ENCODE peak calls at places on chromosomes 13 and 19, in seven cellular contexts. N, H, X, V, J, I and L are unnamed samples.

GRCh38 chr19:34925278-34925855 is 1.3 kb upstream of the ZNF30 start:
- DNase-seq in N (no peak), H (no peak), X (no peak), V (no peak), J (no peak), I (no peak), L (no peak)

GRCh38 chr13:90867336-90867683 is 480.2 kb upstream of the MIR17HG start:
- DNase-seq in N (peak), H (peak), X (peak), V (peak), J (no peak), I (no peak), L (peak)

GRCh38 chr13:102555914-102556553 is 40.8 kb upstream of the TPP2 start:
- DNase-seq in N (no peak), H (peak), X (no peak), V (peak), J (no peak), I (peak), L (peak)

GRCh38 chr19:15466851-15467733 is 2.7 kb upstream of the RASAL3 start:
- DNase-seq in N (no peak), H (peak), X (no peak), V (peak), J (no peak), I (no peak), L (no peak)

GRCh38 chr13:107130516-107130915 is 562.6 kb upstream of the ARGLU1 start:
- DNase-seq in N (no peak), H (no peak), X (no peak), V (no peak), J (no peak), I (no peak), L (no peak)

GRCh38 chr13:110108348-110109139 is 198.4 kb downstream of the COL4A1 start:
- DNase-seq in N (peak), H (peak), X (no peak), V (peak), J (peak), I (peak), L (peak)

GRCh38 chr19:12983091-12983490 is 12.2 kb upstream of the NFIX start:
- DNase-seq in N (no peak), H (no peak), X (no peak), V (no peak), J (no peak), I (no peak), L (no peak)

GRCh38 chr19:49613374-49613773 is 22.4 kb downstream of the PRR12 start:
- DNase-seq in N (no peak), H (peak), X (no peak), V (peak), J (no peak), I (peak), L (no peak)

GRCh38 chr13:91375119-91375729 is 23.2 kb upstream of the GPC5 start:
- DNase-seq in N (no peak), H (peak), X (no peak), V (peak), J (no peak), I (no peak), L (no peak)

GRCh38 chr13:24208314-24208713 is 47.8 kb downstream of the SPATA13 start:
- DNase-seq in N (no peak), H (no peak), X (no peak), V (peak), J (no peak), I (no peak), L (no peak)

GRCh38 chr13:110471833-110472162 is 89.7 kb downstream of the RAB20 start:
- DNase-seq in N (peak), H (peak), X (no peak), V (peak), J (no peak), I (no peak), L (no peak)

GRCh38 chr19:17565611-17566010 is 10.2 kb downstream of the COLGALT1 start:
- DNase-seq in N (no peak), H (no peak), X (no peak), V (no peak), J (no peak), I (no peak), L (no peak)

GRCh38 chr19:14375582-14376291 is 5.5 kb upstream of the ADGRE5 start:
- DNase-seq in N (peak), H (no peak), X (no peak), V (no peak), J (no peak), I (no peak), L (no peak)

GRCh38 chr13:43784491-43784890 is 2.3 kb downstream of the ENOX1 start:
- DNase-seq in N (no peak), H (no peak), X (no peak), V (no peak), J (no peak), I (no peak), L (no peak)

GRCh38 chr13:112132619-112133018 is 65.7 kb downstream of the SOX1 start:
- DNase-seq in N (no peak), H (no peak), X (peak), V (no peak), J (peak), I (no peak), L (no peak)

GRCh38 chr13:90403330-90404082 is 944.0 kb upstream of the MIR17HG start:
- DNase-seq in N (no peak), H (no peak), X (no peak), V (no peak), J (no peak), I (no peak), L (no peak)

GRCh38 chr13:72163671-72164070 is 296.7 kb upstream of the DACH1 start:
- DNase-seq in N (no peak), H (no peak), X (no peak), V (peak), J (no peak), I (no peak), L (no peak)

GRCh38 chr19:46191972-46192371 is 37.6 kb upstream of the IGFL1 start:
- DNase-seq in N (no peak), H (no peak), X (no peak), V (no peak), J (no peak), I (no peak), L (no peak)

GRCh38 chr19:15265849-15266248 is 33.6 kb upstream of the EPHX3 start:
- DNase-seq in N (peak), H (no peak), X (peak), V (peak), J (peak), I (peak), L (no peak)

GRCh38 chr19:56121180-56122167 is at the start of gene ZNF787:
- DNase-seq in N (peak), H (peak), X (peak), V (peak), J (peak), I (peak), L (peak)

GRCh38 chr13:98976338-98976737 is 1.5 kb downstream of the DOCK9 start:
- DNase-seq in N (no peak), H (no peak), X (no peak), V (peak), J (no peak), I (no peak), L (no peak)

GRCh38 chr13:39565036-39565949 is 37.7 kb downstream of the LHFPL6 start:
- DNase-seq in N (no peak), H (peak), X (no peak), V (peak), J (no peak), I (no peak), L (no peak)

GRCh38 chr19:4295972-4296771 is 6.0 kb downstream of the TMIGD2 start:
- DNase-seq in N (no peak), H (no peak), X (no peak), V (no peak), J (no peak), I (peak), L (no peak)

GRCh38 chr13:44373601-44374347 is at the start of gene SERP2:
- DNase-seq in N (peak), H (peak), X (no peak), V (peak), J (no peak), I (no peak), L (no peak)

GRCh38 chr19:19137556-19138109 is 645 bp downstream of the TMEM161A start:
- DNase-seq in N (no peak), H (no peak), X (no peak), V (peak), J (no peak), I (no peak), L (no peak)

GRCh38 chr19:31214086-31214485 is 135.2 kb downstream of the TSHZ3 start:
- DNase-seq in N (peak), H (peak), X (peak), V (peak), J (no peak), I (peak), L (no peak)

GRCh38 chr13:48232420-48233096 is 448 bp upstream of the ITM2B start:
- DNase-seq in N (no peak), H (peak), X (peak), V (no peak), J (no peak), I (peak), L (no peak)

GRCh38 chr13:51241720-51242119 is 19.5 kb downstream of the FAM124A start:
- DNase-seq in N (no peak), H (peak), X (no peak), V (no peak), J (no peak), I (no peak), L (no peak)

GRCh38 chr13:91704398-91704797 is 306.0 kb downstream of the GPC5 start:
- DNase-seq in N (no peak), H (no peak), X (no peak), V (no peak), J (no peak), I (no peak), L (no peak)

GRCh38 chr13:66859934-66860867 is 369.9 kb downstream of the PCDH9 start:
- DNase-seq in N (no peak), H (no peak), X (no peak), V (no peak), J (no peak), I (no peak), L (peak)